ENCODE peak calls at places on chromosomes 16 and 17, in seven cellular contexts. One of them, this sample, is unnamed.

GRCh38 chr17:350706-351435 is 1.7 kb downstream of the RPH3AL start:
- DNase-seq in Calu3: peak; percentile 20
- DNase-seq in HFF-Myc: peak; percentile 21
- DNase-seq in breast epithelium: no peak
- DNase-seq in dorsolateral prefrontal cortex: no peak
- DNase-seq in HFFc6: peak; percentile 20
- DNase-seq in tibial artery: peak; percentile 80
- DNase-seq in this sample: no peak

GRCh38 chr17:28282596-28282995 is 36.4 kb upstream of the TMEM97 start:
- DNase-seq in tibial artery: no peak
- DNase-seq in Calu3: no peak
- DNase-seq in breast epithelium: no peak
- DNase-seq in dorsolateral prefrontal cortex: no peak
- DNase-seq in HFF-Myc: peak; percentile 89
- DNase-seq in HFFc6: peak; percentile 82
- DNase-seq in this sample: peak; percentile 27

GRCh38 chr16:53571763-53572162 is 68.8 kb upstream of the AKTIP start:
- DNase-seq in HFF-Myc: no peak
- DNase-seq in breast epithelium: no peak
- DNase-seq in tibial artery: no peak
- DNase-seq in HFFc6: no peak
- DNase-seq in Calu3: no peak
- DNase-seq in dorsolateral prefrontal cortex: no peak
- DNase-seq in this sample: no peak

GRCh38 chr17:39951924-39952664 is 10.7 kb upstream of the GSDMA start:
- DNase-seq in tibial artery: no peak
- DNase-seq in HFF-Myc: no peak
- DNase-seq in dorsolateral prefrontal cortex: no peak
- DNase-seq in breast epithelium: no peak
- DNase-seq in HFFc6: no peak
- DNase-seq in Calu3: no peak
- DNase-seq in this sample: no peak

GRCh38 chr17:5669191-5669590 is 84.9 kb upstream of the NLRP1 start:
- DNase-seq in breast epithelium: no peak
- DNase-seq in dorsolateral prefrontal cortex: no peak
- DNase-seq in tibial artery: no peak
- DNase-seq in HFFc6: no peak
- DNase-seq in Calu3: no peak
- DNase-seq in HFF-Myc: no peak
- DNase-seq in this sample: no peak

GRCh38 chr17:57213180-57213825 is 43.0 kb upstream of the MSI2 start:
- DNase-seq in dorsolateral prefrontal cortex: no peak
- DNase-seq in HFFc6: no peak
- DNase-seq in HFF-Myc: no peak
- DNase-seq in tibial artery: no peak
- DNase-seq in breast epithelium: no peak
- DNase-seq in Calu3: no peak
- DNase-seq in this sample: no peak

GRCh38 chr17:38628441-38628840 is 22.7 kb upstream of the SRCIN1 start:
- DNase-seq in tibial artery: no peak
- DNase-seq in dorsolateral prefrontal cortex: no peak
- DNase-seq in HFFc6: no peak
- DNase-seq in breast epithelium: no peak
- DNase-seq in HFF-Myc: peak; percentile 7
- DNase-seq in Calu3: peak; percentile 61
- DNase-seq in this sample: no peak

GRCh38 chr17:78384479-78385175 is 6.2 kb downstream of the PGS1 start:
- DNase-seq in Calu3: no peak
- DNase-seq in HFF-Myc: no peak
- DNase-seq in breast epithelium: no peak
- DNase-seq in dorsolateral prefrontal cortex: no peak
- DNase-seq in tibial artery: no peak
- DNase-seq in HFFc6: no peak
- DNase-seq in this sample: no peak

GRCh38 chr16:75591001-75591852 is 25.0 kb downstream of the GABARAPL2 start:
- DNase-seq in HFFc6: peak; percentile 56
- DNase-seq in Calu3: no peak
- DNase-seq in tibial artery: peak; percentile 68
- DNase-seq in dorsolateral prefrontal cortex: peak; percentile 51
- DNase-seq in HFF-Myc: peak; percentile 24
- DNase-seq in breast epithelium: no peak
- DNase-seq in this sample: peak; percentile 53

GRCh38 chr17:43655702-43656275 is 5.9 kb downstream of the MEOX1 start:
- DNase-seq in breast epithelium: no peak
- DNase-seq in HFFc6: no peak
- DNase-seq in HFF-Myc: no peak
- DNase-seq in tibial artery: no peak
- DNase-seq in Calu3: no peak
- DNase-seq in dorsolateral prefrontal cortex: no peak
- DNase-seq in this sample: no peak

GRCh38 chr16:53612003-53612402 is 91.7 kb downstream of the RPGRIP1L start:
- DNase-seq in breast epithelium: no peak
- DNase-seq in HFF-Myc: no peak
- DNase-seq in HFFc6: no peak
- DNase-seq in tibial artery: no peak
- DNase-seq in Calu3: no peak
- DNase-seq in dorsolateral prefrontal cortex: no peak
- DNase-seq in this sample: no peak

GRCh38 chr17:28514571-28515002 is 8.4 kb downstream of the FOXN1 start:
- DNase-seq in breast epithelium: no peak
- DNase-seq in tibial artery: no peak
- DNase-seq in dorsolateral prefrontal cortex: no peak
- DNase-seq in HFFc6: no peak
- DNase-seq in HFF-Myc: no peak
- DNase-seq in Calu3: no peak
- DNase-seq in this sample: no peak

GRCh38 chr16:85614338-85615013 is 1.4 kb downstream of the GSE1 start:
- DNase-seq in HFF-Myc: no peak
- DNase-seq in HFFc6: no peak
- DNase-seq in breast epithelium: no peak
- DNase-seq in tibial artery: no peak
- DNase-seq in Calu3: peak; percentile 27
- DNase-seq in dorsolateral prefrontal cortex: no peak
- DNase-seq in this sample: no peak

GRCh38 chr17:18043491-18043890 is 4.3 kb downstream of the GID4 start:
- DNase-seq in tibial artery: no peak
- DNase-seq in HFFc6: peak; percentile 36
- DNase-seq in dorsolateral prefrontal cortex: no peak
- DNase-seq in HFF-Myc: no peak
- DNase-seq in breast epithelium: no peak
- DNase-seq in Calu3: no peak
- DNase-seq in this sample: no peak

GRCh38 chr16:75555707-75556512 is at the start of gene TMEM231:
- DNase-seq in breast epithelium: peak; percentile 96
- DNase-seq in HFFc6: peak; percentile 90
- DNase-seq in HFF-Myc: peak; percentile 75
- DNase-seq in dorsolateral prefrontal cortex: peak; percentile 98
- DNase-seq in tibial artery: peak; percentile 99
- DNase-seq in Calu3: peak; percentile 98
- DNase-seq in this sample: peak; percentile 74

GRCh38 chr17:47720754-47721533 is 12.1 kb upstream of the TBX21 start:
- DNase-seq in dorsolateral prefrontal cortex: no peak
- DNase-seq in breast epithelium: peak; percentile 58
- DNase-seq in Calu3: peak; percentile 72
- DNase-seq in HFFc6: peak; percentile 49
- DNase-seq in HFF-Myc: no peak
- DNase-seq in tibial artery: no peak
- DNase-seq in this sample: no peak

GRCh38 chr17:56441331-56441730 is 152.2 kb upstream of the NOG start:
- DNase-seq in Calu3: no peak
- DNase-seq in HFFc6: peak; percentile 82
- DNase-seq in breast epithelium: no peak
- DNase-seq in dorsolateral prefrontal cortex: no peak
- DNase-seq in tibial artery: no peak
- DNase-seq in HFF-Myc: no peak
- DNase-seq in this sample: no peak

GRCh38 chr16:69848635-69849545 is 86.8 kb downstream of the WWP2 start:
- DNase-seq in tibial artery: peak; percentile 93
- DNase-seq in dorsolateral prefrontal cortex: peak; percentile 54
- DNase-seq in breast epithelium: peak; percentile 83
- DNase-seq in Calu3: no peak
- DNase-seq in HFF-Myc: peak; percentile 32
- DNase-seq in HFFc6: peak; percentile 86
- DNase-seq in this sample: peak; percentile 74

GRCh38 chr16:627458-628239 is 3.1 kb upstream of the WFIKKN1 start:
- DNase-seq in breast epithelium: no peak
- DNase-seq in tibial artery: no peak
- DNase-seq in Calu3: no peak
- DNase-seq in HFFc6: no peak
- DNase-seq in HFF-Myc: no peak
- DNase-seq in dorsolateral prefrontal cortex: no peak
- DNase-seq in this sample: no peak

DNA sequence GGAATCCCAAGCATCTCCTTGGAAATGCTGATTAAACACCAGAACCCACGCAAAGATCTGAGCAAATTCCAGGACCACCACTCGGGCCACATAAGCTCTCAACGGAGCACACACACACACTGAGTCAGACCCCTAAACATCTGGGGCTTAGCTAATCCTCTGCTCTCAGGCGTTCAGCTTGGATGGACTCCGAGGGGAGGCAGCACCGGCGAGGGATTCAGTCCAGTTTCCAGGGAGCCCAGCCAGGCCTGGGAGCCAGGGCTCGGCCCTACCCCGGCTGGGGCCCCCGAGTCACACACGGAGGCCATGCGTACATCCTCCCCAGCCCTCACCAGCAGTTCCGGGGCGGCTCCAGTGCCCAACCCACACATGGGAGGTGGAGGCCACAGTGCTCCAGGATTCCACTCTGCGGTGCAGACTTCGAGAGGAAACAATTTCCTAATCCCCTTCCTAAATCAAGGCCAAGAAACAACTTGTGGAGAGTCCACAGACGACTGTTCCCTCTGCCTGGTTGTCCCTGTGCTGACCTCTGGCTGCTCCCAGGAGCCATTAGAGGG is 70.5 kb downstream of the GAS7 start:
- DNase-seq in breast epithelium: no peak
- DNase-seq in Calu3: no peak
- DNase-seq in HFFc6: peak; percentile 88
- DNase-seq in dorsolateral prefrontal cortex: peak; percentile 74
- DNase-seq in tibial artery: peak; percentile 94
- DNase-seq in HFF-Myc: peak; percentile 85
- DNase-seq in this sample: peak; percentile 82
- TF ChIP-seq CTCF in breast epithelium: no peak
- TF ChIP-seq CTCF in Calu3: no peak
- TF ChIP-seq CTCF in HFFc6: no peak
- TF ChIP-seq CTCF in dorsolateral prefrontal cortex: no peak
- TF ChIP-seq CTCF in tibial artery: no peak
- TF ChIP-seq CTCF in HFF-Myc: no peak
- TF ChIP-seq CTCF in this sample: no peak

GRCh38 chr17:75182569-75183436 is at the start of gene SUMO2:
- DNase-seq in tibial artery: peak; percentile 92
- DNase-seq in dorsolateral prefrontal cortex: peak; percentile 89
- DNase-seq in Calu3: peak; percentile 95
- DNase-seq in breast epithelium: peak; percentile 96
- DNase-seq in HFFc6: peak; percentile 81
- DNase-seq in HFF-Myc: peak; percentile 71
- DNase-seq in this sample: peak; percentile 84
- TF ChIP-seq CTCF in tibial artery: peak; percentile 54
- TF ChIP-seq CTCF in dorsolateral prefrontal cortex: no peak
- TF ChIP-seq CTCF in Calu3: no peak
- TF ChIP-seq CTCF in breast epithelium: no peak
- TF ChIP-seq CTCF in HFFc6: peak; percentile 66
- TF ChIP-seq CTCF in HFF-Myc: no peak
- TF ChIP-seq CTCF in this sample: peak; percentile 25

GRCh38 chr16:50351116-50351515 is 17.7 kb downstream of the BRD7 start:
- DNase-seq in Calu3: no peak
- DNase-seq in breast epithelium: no peak
- DNase-seq in dorsolateral prefrontal cortex: no peak
- DNase-seq in HFFc6: no peak
- DNase-seq in HFF-Myc: no peak
- DNase-seq in tibial artery: no peak
- DNase-seq in this sample: peak; percentile 48

GRCh38 chr16:50351952-50352351 is 16.8 kb downstream of the BRD7 start:
- DNase-seq in tibial artery: no peak
- DNase-seq in HFFc6: no peak
- DNase-seq in breast epithelium: no peak
- DNase-seq in dorsolateral prefrontal cortex: no peak
- DNase-seq in Calu3: no peak
- DNase-seq in HFF-Myc: no peak
- DNase-seq in this sample: no peak

GRCh38 chr16:50354082-50354481 is 14.7 kb downstream of the BRD7 start:
- DNase-seq in dorsolateral prefrontal cortex: no peak
- DNase-seq in tibial artery: no peak
- DNase-seq in HFFc6: no peak
- DNase-seq in Calu3: no peak
- DNase-seq in breast epithelium: no peak
- DNase-seq in HFF-Myc: no peak
- DNase-seq in this sample: no peak

GRCh38 chr16:50359626-50360025 is 9.2 kb downstream of the BRD7 start:
- DNase-seq in Calu3: no peak
- DNase-seq in dorsolateral prefrontal cortex: no peak
- DNase-seq in tibial artery: no peak
- DNase-seq in HFF-Myc: no peak
- DNase-seq in breast epithelium: no peak
- DNase-seq in HFFc6: no peak
- DNase-seq in this sample: no peak

DNA sequence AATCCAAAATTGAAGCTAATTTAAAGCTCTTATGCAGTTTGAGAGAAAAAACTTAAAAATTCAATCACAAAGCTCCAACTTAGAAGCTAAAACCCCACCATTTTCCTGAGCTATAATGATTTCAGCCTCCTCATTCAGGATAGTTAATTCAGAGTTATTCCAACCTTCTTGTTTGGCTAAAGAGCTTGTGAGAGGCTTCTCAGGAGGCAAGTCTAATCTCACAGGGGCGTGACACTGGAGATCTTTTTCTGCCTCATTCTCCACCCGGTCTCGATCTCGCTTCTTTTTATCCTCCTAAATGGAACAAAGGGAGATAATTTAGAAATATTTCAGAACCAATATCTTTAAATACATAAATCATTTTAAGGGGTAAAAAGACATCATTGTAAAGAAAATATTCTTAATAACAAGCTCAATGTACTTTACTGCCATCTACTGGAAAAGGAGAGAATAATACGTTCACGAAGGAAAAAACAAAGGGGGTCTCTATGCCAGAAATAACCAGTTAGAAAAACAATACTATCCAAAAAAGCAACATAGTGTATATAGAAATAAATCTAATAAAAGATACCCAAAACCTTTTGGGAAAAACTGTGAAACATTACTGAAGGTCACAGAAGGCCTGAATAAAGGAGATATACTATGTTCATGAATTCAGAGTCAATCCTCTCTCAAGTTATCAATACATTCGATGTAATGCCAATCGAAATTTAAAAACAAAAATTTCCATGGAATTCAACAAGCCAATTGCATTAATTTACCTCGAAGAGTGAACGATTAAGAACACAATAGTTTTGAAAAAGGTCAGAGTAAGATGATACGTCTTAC is 13.9 kb downstream of the BRD7 start:
- DNase-seq in dorsolateral prefrontal cortex: no peak
- DNase-seq in tibial artery: no peak
- DNase-seq in Calu3: no peak
- DNase-seq in HFFc6: no peak
- DNase-seq in HFF-Myc: no peak
- DNase-seq in breast epithelium: no peak
- DNase-seq in this sample: no peak
- TF ChIP-seq CTCF in dorsolateral prefrontal cortex: peak; percentile 46
- TF ChIP-seq CTCF in tibial artery: peak; percentile 74
- TF ChIP-seq CTCF in Calu3: peak; percentile 63
- TF ChIP-seq CTCF in HFFc6: peak; percentile 86
- TF ChIP-seq CTCF in HFF-Myc: peak; percentile 40
- TF ChIP-seq CTCF in breast epithelium: no peak
- TF ChIP-seq CTCF in this sample: no peak

GRCh38 chr17:81519284-81520020 is 6.9 kb upstream of the ACTG1 start:
- DNase-seq in tibial artery: no peak
- DNase-seq in Calu3: peak; percentile 96
- DNase-seq in breast epithelium: peak; percentile 72
- DNase-seq in HFFc6: no peak
- DNase-seq in HFF-Myc: no peak
- DNase-seq in dorsolateral prefrontal cortex: no peak
- DNase-seq in this sample: no peak
- TF ChIP-seq CTCF in tibial artery: peak; percentile 44
- TF ChIP-seq CTCF in Calu3: peak; percentile 86
- TF ChIP-seq CTCF in breast epithelium: peak; percentile 53
- TF ChIP-seq CTCF in HFFc6: peak; percentile 76
- TF ChIP-seq CTCF in HFF-Myc: no peak
- TF ChIP-seq CTCF in dorsolateral prefrontal cortex: no peak
- TF ChIP-seq CTCF in this sample: peak; percentile 38